ENCODE peak calls at places on chromosomes 1 and 21, in five cellular contexts. Q, A, B, E and M are unnamed samples.
A peak's percentile ranks its signal among the peaks of the same experiment; 100 is the strongest.

GRCh38 chr1:162175393-162175792 is 105.9 kb downstream of the NOS1AP start:
- DNase-seq in A (no peak), B (no peak), Q (no peak), E (no peak), M (no peak)

GRCh38 chr1:208834346-208835081 is 590.3 kb upstream of the PLXNA2 start:
- DNase-seq in B (no peak), Q (peak; percentile 23), A (no peak), E (no peak), M (no peak)

GRCh38 chr21:33309778-33310177 is 15.0 kb upstream of the IFNAR1 start:
- DNase-seq in B (no peak), E (no peak), Q (no peak), A (no peak), M (no peak)

GRCh38 chr1:72442251-72442650 is 159.9 kb upstream of the NEGR1 start:
- DNase-seq in Q (no peak), B (no peak), A (no peak), E (no peak), M (no peak)

GRCh38 chr1:212664409-212665199 is 35.0 kb downstream of the BATF3 start:
- DNase-seq in Q (no peak), B (no peak), E (no peak), A (no peak), M (no peak)

GRCh38 chr1:26336477-26337205 is 17.3 kb downstream of the CRYBG2 start:
- DNase-seq in Q (peak; percentile 92), E (peak; percentile 97), B (peak; percentile 64), A (no peak), M (no peak)

GRCh38 chr1:207423560-207424292 is 30.4 kb upstream of the CR2 start:
- DNase-seq in E (peak; percentile 29), Q (no peak), B (no peak), A (no peak), M (no peak)

GRCh38 chr1:29523531-29523930 is 287.2 kb downstream of the PTPRU start:
- DNase-seq in A (no peak), Q (no peak), E (peak; percentile 8), B (no peak), M (no peak)

GRCh38 chr1:57340361-57341192 is 83.3 kb downstream of the DAB1 start:
- DNase-seq in Q (no peak), A (no peak), B (no peak), E (no peak), M (no peak)

GRCh38 chr21:31594279-31594678 is 65.2 kb upstream of the SOD1 start:
- DNase-seq in E (no peak), A (no peak), B (no peak), Q (no peak), M (no peak)